ENCODE peak calls at places on chromosomes 13 and 19, in four cellular contexts. G is ovary; H is NCI-H510A treated with DMSO at 0.1 percent for 48 hours; A is stimulated activated CD4-positive, alpha-beta T cell treated with anti-CD3 and anti-CD28 coated beads, Interleukin-1b, Interleukin-23, amount 100 ng/mL, for 1 hour. J is an unnamed sample.

GRCh38 chr19:33890569-33890968 is 93.9 kb downstream of the KCTD15 start:
- DNase-seq in A (no peak), G (no peak), H (no peak), J (no peak)

GRCh38 chr13:109989686-109990085 is 203.3 kb upstream of the IRS2 start:
- DNase-seq in G (no peak), H (no peak), A (no peak), J (peak; percentile 78)

GRCh38 chr19:19399733-19400438 is 5.6 kb upstream of the GATAD2A start:
- DNase-seq in A (no peak), G (no peak), H (no peak), J (peak; percentile 27)

GRCh38 chr19:2795827-2796658 is 10.7 kb downstream of the THOP1 start:
- DNase-seq in H (no peak), G (no peak), A (no peak), J (no peak)

GRCh38 chr13:95319551-95320274 is 18.5 kb upstream of the ABCC4 start:
- DNase-seq in G (no peak), A (no peak), H (no peak), J (no peak)

GRCh38 chr19:41364546-41365391 is 820 bp upstream of the B9D2 start:
- DNase-seq in H (no peak), G (no peak), A (no peak), J (no peak)

GRCh38 chr19:39997595-39998216 is 846 bp downstream of the ZNF546 start:
- DNase-seq in H (no peak), A (no peak), G (no peak), J (no peak)

GRCh38 chr13:114110091-114110829 is 22.2 kb downstream of the RASA3 start:
- DNase-seq in H (peak; percentile 41), A (peak; percentile 63), G (no peak), J (no peak)

GRCh38 chr13:68927387-68928026 is 1180.1 kb upstream of the ATXN8OS start:
- DNase-seq in H (peak; percentile 24), A (no peak), G (no peak), J (no peak)

GRCh38 chr19:51699170-51699569 is 6.0 kb downstream of the SPACA6 start:
- DNase-seq in H (no peak), G (no peak), A (no peak), J (no peak)

GRCh38 chr19:45049073-45049736 is 10.4 kb downstream of the CLASRP start:
- DNase-seq in A (no peak), G (no peak), H (no peak), J (no peak)

GRCh38 chr19:2035590-2035991 is 15.5 kb downstream of the MKNK2 start:
- DNase-seq in G (peak; percentile 23), A (no peak), H (no peak), J (no peak)

GRCh38 chr19:14517840-14518505 is at the start of gene DNAJB1:
- DNase-seq in H (peak; percentile 52), A (no peak), G (peak; percentile 84), J (peak; percentile 68)

GRCh38 chr13:109883181-109884180 is 97.1 kb upstream of the IRS2 start:
- DNase-seq in G (no peak), H (peak; percentile 53), A (no peak), J (no peak)

GRCh38 chr19:48510421-48511268 is 990 bp downstream of the LMTK3 start:
- DNase-seq in H (no peak), A (peak; percentile 46), G (peak; percentile 71), J (no peak)

GRCh38 chr13:46633416-46633815 is 80.4 kb downstream of the LRCH1 start:
- DNase-seq in A (no peak), G (no peak), H (no peak), J (no peak)

GRCh38 chr13:113667771-113668490 is 912 bp downstream of the GRK1 start:
- DNase-seq in H (no peak), G (no peak), A (no peak), J (no peak)

GRCh38 chr19:28929026-28929425 is 283.9 kb downstream of the UQCRFS1 start:
- DNase-seq in H (no peak), G (no peak), A (no peak), J (no peak)

GRCh38 chr19:58228584-58229254 is at the start of gene ZNF544:
- DNase-seq in A (peak; percentile 3), G (peak; percentile 66), H (peak; percentile 73), J (peak; percentile 82)

GRCh38 chr13:79659161-79659560 is 178.2 kb downstream of the NDFIP2 start:
- DNase-seq in G (no peak), H (no peak), A (no peak), J (no peak)

GRCh38 chr19:38850976-38851621 is 1.3 kb upstream of the HNRNPL start:
- DNase-seq in A (no peak), G (peak; percentile 62), H (no peak), J (peak; percentile 59)

GRCh38 chr19:29526730-29527499 is 1.1 kb downstream of the VSTM2B start:
- DNase-seq in A (no peak), H (no peak), G (no peak), J (no peak)

GRCh38 chr19:42271861-42272534 is 2.9 kb downstream of the CIC start:
- DNase-seq in A (no peak), G (peak; percentile 31), H (no peak), J (no peak)

GRCh38 chr13:35769812-35770211 is 293.3 kb upstream of the MAB21L1 start:
- DNase-seq in H (no peak), G (no peak), A (no peak), J (no peak)

GRCh38 chr19:37313335-37313627 is 57.6 kb upstream of the ZNF527 start:
- DNase-seq in H (no peak), G (no peak), A (no peak), J (no peak)

GRCh38 chr13:41544824-41545707 is 87.7 kb downstream of the RGCC start:
- DNase-seq in H (no peak), A (no peak), G (no peak), J (no peak)